ENCODE peak calls at places on chromosomes 5 and 9, in ten cellular contexts. One of them, this sample, is unnamed.

GRCh38 chr9:78552802-78553201 is 255.9 kb downstream of the PSAT1 start:
- DNase-seq in activated naive CD4-positive, alpha-beta T cell: no peak
- DNase-seq in GDM1: no peak
- DNase-seq in HS-5: no peak
- DNase-seq in IMR-90: peak; percentile 31
- DNase-seq in GM06990: no peak
- DNase-seq in AML-193: no peak
- DNase-seq in mesendoderm: no peak
- DNase-seq in A549: no peak
- DNase-seq in RPMI7951: no peak
- DNase-seq in this sample: no peak

GRCh38 chr9:97904725-97905124 is 17.6 kb downstream of the TRMO start:
- DNase-seq in activated naive CD4-positive, alpha-beta T cell: peak; percentile 39
- DNase-seq in GDM1: no peak
- DNase-seq in HS-5: no peak
- DNase-seq in IMR-90: no peak
- DNase-seq in GM06990: no peak
- DNase-seq in AML-193: no peak
- DNase-seq in mesendoderm: no peak
- DNase-seq in A549: no peak
- DNase-seq in RPMI7951: no peak
- DNase-seq in this sample: no peak

GRCh38 chr9:124869986-124870560 is 8.1 kb downstream of the ARPC5L start:
- DNase-seq in activated naive CD4-positive, alpha-beta T cell: peak; percentile 75
- DNase-seq in GDM1: peak; percentile 47
- DNase-seq in HS-5: no peak
- DNase-seq in IMR-90: peak; percentile 37
- DNase-seq in GM06990: peak; percentile 91
- DNase-seq in AML-193: no peak
- DNase-seq in mesendoderm: no peak
- DNase-seq in A549: no peak
- DNase-seq in RPMI7951: peak; percentile 29
- DNase-seq in this sample: no peak

GRCh38 chr5:138445547-138446271 is 6.9 kb downstream of the REEP2 start:
- DNase-seq in activated naive CD4-positive, alpha-beta T cell: no peak
- DNase-seq in GDM1: no peak
- DNase-seq in HS-5: no peak
- DNase-seq in IMR-90: no peak
- DNase-seq in GM06990: no peak
- DNase-seq in AML-193: no peak
- DNase-seq in mesendoderm: no peak
- DNase-seq in A549: no peak
- DNase-seq in RPMI7951: no peak
- DNase-seq in this sample: no peak

GRCh38 chr5:108367679-108368334 is 14.1 kb downstream of the FBXL17 start:
- DNase-seq in activated naive CD4-positive, alpha-beta T cell: no peak
- DNase-seq in GDM1: no peak
- DNase-seq in HS-5: no peak
- DNase-seq in IMR-90: no peak
- DNase-seq in GM06990: no peak
- DNase-seq in AML-193: no peak
- DNase-seq in mesendoderm: no peak
- DNase-seq in A549: no peak
- DNase-seq in RPMI7951: no peak
- DNase-seq in this sample: no peak

GRCh38 chr9:121026260-121026691 is 23.8 kb downstream of the C5 start:
- DNase-seq in activated naive CD4-positive, alpha-beta T cell: no peak
- DNase-seq in GDM1: no peak
- DNase-seq in HS-5: no peak
- DNase-seq in IMR-90: no peak
- DNase-seq in GM06990: no peak
- DNase-seq in AML-193: no peak
- DNase-seq in mesendoderm: no peak
- DNase-seq in A549: peak; percentile 91
- DNase-seq in RPMI7951: no peak
- DNase-seq in this sample: peak; percentile 15

GRCh38 chr5:50694027-50694590 is 27.7 kb downstream of the PARP8 start:
- DNase-seq in activated naive CD4-positive, alpha-beta T cell: no peak
- DNase-seq in GDM1: no peak
- DNase-seq in HS-5: no peak
- DNase-seq in IMR-90: no peak
- DNase-seq in GM06990: no peak
- DNase-seq in AML-193: peak; percentile 68
- DNase-seq in mesendoderm: no peak
- DNase-seq in A549: no peak
- DNase-seq in RPMI7951: no peak
- DNase-seq in this sample: no peak

GRCh38 chr9:80994892-80995291 is 694.5 kb downstream of the TLE1 start:
- DNase-seq in activated naive CD4-positive, alpha-beta T cell: no peak
- DNase-seq in GDM1: no peak
- DNase-seq in HS-5: peak; percentile 28
- DNase-seq in IMR-90: peak; percentile 55
- DNase-seq in GM06990: no peak
- DNase-seq in AML-193: no peak
- DNase-seq in mesendoderm: no peak
- DNase-seq in A549: no peak
- DNase-seq in RPMI7951: peak; percentile 59
- DNase-seq in this sample: peak; percentile 5

GRCh38 chr5:156475831-156476551 is 149.0 kb downstream of the SGCD start:
- DNase-seq in activated naive CD4-positive, alpha-beta T cell: no peak
- DNase-seq in GDM1: no peak
- DNase-seq in HS-5: peak; percentile 18
- DNase-seq in IMR-90: peak; percentile 98
- DNase-seq in GM06990: no peak
- DNase-seq in AML-193: no peak
- DNase-seq in mesendoderm: peak; percentile 87
- DNase-seq in A549: peak; percentile 70
- DNase-seq in RPMI7951: peak; percentile 87
- DNase-seq in this sample: no peak

GRCh38 chr5:5344606-5345005 is 77.9 kb upstream of the ICE1 start:
- DNase-seq in activated naive CD4-positive, alpha-beta T cell: no peak
- DNase-seq in GDM1: no peak
- DNase-seq in HS-5: no peak
- DNase-seq in IMR-90: no peak
- DNase-seq in GM06990: no peak
- DNase-seq in AML-193: no peak
- DNase-seq in mesendoderm: no peak
- DNase-seq in A549: no peak
- DNase-seq in RPMI7951: peak; percentile 34
- DNase-seq in this sample: no peak

GRCh38 chr9:118575341-118576070 is 793.7 kb downstream of the BRINP1 start:
- DNase-seq in activated naive CD4-positive, alpha-beta T cell: no peak
- DNase-seq in GDM1: no peak
- DNase-seq in HS-5: no peak
- DNase-seq in IMR-90: no peak
- DNase-seq in GM06990: no peak
- DNase-seq in AML-193: no peak
- DNase-seq in mesendoderm: no peak
- DNase-seq in A549: no peak
- DNase-seq in RPMI7951: peak; percentile 3
- DNase-seq in this sample: peak; percentile 54

GRCh38 chr5:4661851-4662250 is 478.3 kb upstream of the ADAMTS16 start:
- DNase-seq in activated naive CD4-positive, alpha-beta T cell: no peak
- DNase-seq in GDM1: no peak
- DNase-seq in HS-5: no peak
- DNase-seq in IMR-90: no peak
- DNase-seq in GM06990: no peak
- DNase-seq in AML-193: no peak
- DNase-seq in mesendoderm: no peak
- DNase-seq in A549: no peak
- DNase-seq in RPMI7951: peak; percentile 46
- DNase-seq in this sample: no peak

GRCh38 chr9:114696814-114697544 is 15.0 kb upstream of the TEX48 start:
- DNase-seq in activated naive CD4-positive, alpha-beta T cell: no peak
- DNase-seq in GDM1: no peak
- DNase-seq in HS-5: no peak
- DNase-seq in IMR-90: peak; percentile 62
- DNase-seq in GM06990: peak; percentile 77
- DNase-seq in AML-193: no peak
- DNase-seq in mesendoderm: no peak
- DNase-seq in A549: no peak
- DNase-seq in RPMI7951: peak; percentile 84
- DNase-seq in this sample: no peak

GRCh38 chr9:109311281-109311680 is 9.6 kb downstream of the EPB41L4B start:
- DNase-seq in activated naive CD4-positive, alpha-beta T cell: no peak
- DNase-seq in GDM1: no peak
- DNase-seq in HS-5: no peak
- DNase-seq in IMR-90: peak; percentile 27
- DNase-seq in GM06990: no peak
- DNase-seq in AML-193: no peak
- DNase-seq in mesendoderm: no peak
- DNase-seq in A549: no peak
- DNase-seq in RPMI7951: no peak
- DNase-seq in this sample: no peak

GRCh38 chr9:98807811-98808195 is 333 bp downstream of the GALNT12 start:
- DNase-seq in activated naive CD4-positive, alpha-beta T cell: no peak
- DNase-seq in GDM1: no peak
- DNase-seq in HS-5: no peak
- DNase-seq in IMR-90: no peak
- DNase-seq in GM06990: no peak
- DNase-seq in AML-193: no peak
- DNase-seq in mesendoderm: no peak
- DNase-seq in A549: no peak
- DNase-seq in RPMI7951: no peak
- DNase-seq in this sample: no peak

GRCh38 chr5:90421136-90421535 is 11.6 kb upstream of the CETN3 start:
- DNase-seq in activated naive CD4-positive, alpha-beta T cell: no peak
- DNase-seq in GDM1: no peak
- DNase-seq in HS-5: no peak
- DNase-seq in IMR-90: peak; percentile 6
- DNase-seq in GM06990: no peak
- DNase-seq in AML-193: no peak
- DNase-seq in mesendoderm: peak; percentile 81
- DNase-seq in A549: peak; percentile 37
- DNase-seq in RPMI7951: peak; percentile 19
- DNase-seq in this sample: no peak

GRCh38 chr9:15642369-15642962 is 89.6 kb downstream of the CCDC171 start:
- DNase-seq in activated naive CD4-positive, alpha-beta T cell: no peak
- DNase-seq in GDM1: peak; percentile 35
- DNase-seq in HS-5: no peak
- DNase-seq in IMR-90: peak; percentile 53
- DNase-seq in GM06990: no peak
- DNase-seq in AML-193: peak; percentile 74
- DNase-seq in mesendoderm: peak; percentile 29
- DNase-seq in A549: peak; percentile 47
- DNase-seq in RPMI7951: peak; percentile 29
- DNase-seq in this sample: peak; percentile 7

GRCh38 chr9:137055385-137056364 is 1.8 kb upstream of the ENTPD2 start:
- DNase-seq in activated naive CD4-positive, alpha-beta T cell: no peak
- DNase-seq in GDM1: no peak
- DNase-seq in HS-5: no peak
- DNase-seq in IMR-90: peak; percentile 41
- DNase-seq in GM06990: no peak
- DNase-seq in AML-193: no peak
- DNase-seq in mesendoderm: no peak
- DNase-seq in A549: peak; percentile 76
- DNase-seq in RPMI7951: peak; percentile 88
- DNase-seq in this sample: no peak

GRCh38 chr5:60945760-60946253 is 802 bp downstream of the NDUFAF2 start:
- DNase-seq in activated naive CD4-positive, alpha-beta T cell: no peak
- DNase-seq in GDM1: no peak
- DNase-seq in HS-5: peak; percentile 30
- DNase-seq in IMR-90: peak; percentile 37
- DNase-seq in GM06990: no peak
- DNase-seq in AML-193: peak; percentile 17
- DNase-seq in mesendoderm: peak; percentile 53
- DNase-seq in A549: peak; percentile 32
- DNase-seq in RPMI7951: peak; percentile 49
- DNase-seq in this sample: peak; percentile 24

GRCh38 chr9:127723013-127723412 is 7.1 kb downstream of the TTC16 start:
- DNase-seq in activated naive CD4-positive, alpha-beta T cell: no peak
- DNase-seq in GDM1: no peak
- DNase-seq in HS-5: no peak
- DNase-seq in IMR-90: no peak
- DNase-seq in GM06990: no peak
- DNase-seq in AML-193: no peak
- DNase-seq in mesendoderm: no peak
- DNase-seq in A549: no peak
- DNase-seq in RPMI7951: no peak
- DNase-seq in this sample: no peak

GRCh38 chr5:146048994-146049703 is 56.2 kb downstream of the PLAC8L1 start:
- DNase-seq in activated naive CD4-positive, alpha-beta T cell: no peak
- DNase-seq in GDM1: peak; percentile 25
- DNase-seq in HS-5: peak; percentile 39
- DNase-seq in IMR-90: peak; percentile 84
- DNase-seq in GM06990: no peak
- DNase-seq in AML-193: peak; percentile 43
- DNase-seq in mesendoderm: peak; percentile 78
- DNase-seq in A549: peak; percentile 76
- DNase-seq in RPMI7951: peak; percentile 68
- DNase-seq in this sample: peak; percentile 29

GRCh38 chr5:72920690-72921089 is 35.2 kb upstream of the FCHO2 start:
- DNase-seq in activated naive CD4-positive, alpha-beta T cell: no peak
- DNase-seq in GDM1: no peak
- DNase-seq in HS-5: peak; percentile 38
- DNase-seq in IMR-90: peak; percentile 55
- DNase-seq in GM06990: no peak
- DNase-seq in AML-193: peak; percentile 18
- DNase-seq in mesendoderm: peak; percentile 31
- DNase-seq in A549: peak; percentile 47
- DNase-seq in RPMI7951: peak; percentile 30
- DNase-seq in this sample: no peak

GRCh38 chr9:125659954-125660353 is 47.1 kb downstream of the MAPKAP1 start:
- DNase-seq in activated naive CD4-positive, alpha-beta T cell: no peak
- DNase-seq in GDM1: no peak
- DNase-seq in HS-5: peak; percentile 69
- DNase-seq in IMR-90: peak; percentile 90
- DNase-seq in GM06990: peak; percentile 60
- DNase-seq in AML-193: no peak
- DNase-seq in mesendoderm: peak; percentile 41
- DNase-seq in A549: no peak
- DNase-seq in RPMI7951: peak; percentile 67
- DNase-seq in this sample: no peak

GRCh38 chr9:124934290-124934689 is 6.6 kb downstream of the GOLGA1 start:
- DNase-seq in activated naive CD4-positive, alpha-beta T cell: no peak
- DNase-seq in GDM1: no peak
- DNase-seq in HS-5: peak; percentile 60
- DNase-seq in IMR-90: peak; percentile 73
- DNase-seq in GM06990: no peak
- DNase-seq in AML-193: no peak
- DNase-seq in mesendoderm: no peak
- DNase-seq in A549: no peak
- DNase-seq in RPMI7951: no peak
- DNase-seq in this sample: no peak

GRCh38 chr5:69527128-69527745 is 32.8 kb upstream of the GTF2H2C start:
- DNase-seq in activated naive CD4-positive, alpha-beta T cell: no peak
- DNase-seq in GDM1: no peak
- DNase-seq in HS-5: no peak
- DNase-seq in IMR-90: no peak
- DNase-seq in GM06990: no peak
- DNase-seq in AML-193: no peak
- DNase-seq in mesendoderm: no peak
- DNase-seq in A549: no peak
- DNase-seq in RPMI7951: no peak
- DNase-seq in this sample: no peak

GRCh38 chr5:178786859-178787499 is 56.5 kb upstream of the ZNF354A start:
- DNase-seq in activated naive CD4-positive, alpha-beta T cell: no peak
- DNase-seq in GDM1: no peak
- DNase-seq in HS-5: no peak
- DNase-seq in IMR-90: peak; percentile 58
- DNase-seq in GM06990: no peak
- DNase-seq in AML-193: no peak
- DNase-seq in mesendoderm: no peak
- DNase-seq in A549: peak; percentile 86
- DNase-seq in RPMI7951: peak; percentile 83
- DNase-seq in this sample: peak; percentile 7

GRCh38 chr5:177302354-177303110 is 987 bp downstream of the RAB24 start:
- DNase-seq in activated naive CD4-positive, alpha-beta T cell: no peak
- DNase-seq in GDM1: no peak
- DNase-seq in HS-5: no peak
- DNase-seq in IMR-90: peak; percentile 10
- DNase-seq in GM06990: no peak
- DNase-seq in AML-193: peak; percentile 57
- DNase-seq in mesendoderm: peak; percentile 59
- DNase-seq in A549: no peak
- DNase-seq in RPMI7951: peak; percentile 22
- DNase-seq in this sample: no peak

GRCh38 chr5:80866372-80866771 is 93.8 kb upstream of the RASGRF2 start:
- DNase-seq in activated naive CD4-positive, alpha-beta T cell: no peak
- DNase-seq in GDM1: no peak
- DNase-seq in HS-5: no peak
- DNase-seq in IMR-90: no peak
- DNase-seq in GM06990: no peak
- DNase-seq in AML-193: peak; percentile 48
- DNase-seq in mesendoderm: no peak
- DNase-seq in A549: no peak
- DNase-seq in RPMI7951: no peak
- DNase-seq in this sample: no peak

This sample was measured in HS-27A.